ENCODE peak calls at places on chromosomes 1 and 21, in four cellular contexts. G is epithelial cell of esophagus, E is esophagus muscularis mucosa, X is A549. A is an unnamed sample.

GRCh38 chr1:58592521-58593134 is 15.6 kb upstream of the TACSTD2 start:
- DNase-seq in G (peak; percentile 98), E (no peak), X (peak; percentile 11), A (peak; percentile 94)

GRCh38 chr1:201491896-201492511 is 14.9 kb downstream of the CSRP1 start:
- DNase-seq in G (no peak), E (no peak), X (no peak), A (no peak)

GRCh38 chr1:203268901-203269653 is 36.2 kb upstream of the BTG2 start:
- DNase-seq in G (peak; percentile 85), E (peak; percentile 91), X (peak; percentile 76), A (peak; percentile 73)

GRCh38 chr1:9852410-9853301 is 28.9 kb upstream of the CLSTN1 start:
- DNase-seq in G (peak; percentile 84), E (no peak), X (no peak), A (peak; percentile 83)

GRCh38 chr1:31010081-31010989 is 55.2 kb downstream of the PUM1 start:
- DNase-seq in G (peak; percentile 70), E (no peak), X (no peak), A (peak; percentile 66)

GRCh38 chr1:171434717-171435346 is 50.5 kb upstream of the PRRC2C start:
- DNase-seq in G (peak; percentile 92), E (no peak), X (peak; percentile 10), A (peak; percentile 74)

GRCh38 chr1:42944207-42944928 is 14.3 kb downstream of the SLC2A1 start:
- DNase-seq in G (no peak), E (no peak), X (no peak), A (no peak)

GRCh38 chr1:41382531-41383090 is 21.4 kb downstream of the FOXO6 start:
- DNase-seq in G (no peak), E (no peak), X (peak; percentile 86), A (peak; percentile 47)

GRCh38 chr1:40857737-40858136 is 4.4 kb downstream of the CITED4 start:
- DNase-seq in G (peak; percentile 36), E (no peak), X (no peak), A (no peak)

GRCh38 chr1:235100124-235100801 is 28.4 kb downstream of the TOMM20 start:
- DNase-seq in G (no peak), E (no peak), X (no peak), A (no peak)

GRCh38 chr1:214943054-214943453 is 139.5 kb upstream of the KCNK2 start:
- DNase-seq in G (no peak), E (no peak), X (no peak), A (no peak)

GRCh38 chr1:48031676-48032075 is 34.5 kb upstream of the TRABD2B start:
- DNase-seq in G (peak; percentile 20), E (no peak), X (no peak), A (peak; percentile 6)

GRCh38 chr1:167052389-167052788 is 37.8 kb downstream of the GPA33 start:
- DNase-seq in G (peak; percentile 15), E (peak; percentile 89), X (peak; percentile 49), A (no peak)

GRCh38 chr1:179754031-179754624 is 11.0 kb downstream of the FAM163A start:
- DNase-seq in G (peak; percentile 46), E (no peak), X (no peak), A (peak; percentile 74)

GRCh38 chr1:966135-966602 is at the start of gene PLEKHN1:
- DNase-seq in G (peak; percentile 85), E (no peak), X (no peak), A (peak; percentile 28)

GRCh38 chr1:212218911-212219310 is 66.3 kb upstream of the PPP2R5A start:
- DNase-seq in G (no peak), E (no peak), X (no peak), A (peak; percentile 89)

GRCh38 chr1:24911651-24912144 is 18.4 kb downstream of the RUNX3 start:
- DNase-seq in G (no peak), E (no peak), X (no peak), A (no peak)

GRCh38 chr1:54016343-54017282 is 1.4 kb downstream of the LDLRAD1 start:
- DNase-seq in G (peak; percentile 94), E (peak; percentile 85), X (peak; percentile 70), A (peak; percentile 8)

GRCh38 chr1:164774413-164774812 is 215.4 kb downstream of the PBX1 start:
- DNase-seq in G (no peak), E (no peak), X (no peak), A (no peak)

GRCh38 chr1:21497466-21498061 is 11.7 kb upstream of the ALPL start:
- DNase-seq in G (no peak), E (no peak), X (no peak), A (no peak)

GRCh38 chr1:203124546-203125317 is 2.8 kb upstream of the ADORA1 start:
- DNase-seq in G (peak; percentile 46), E (no peak), X (no peak), A (no peak)

GRCh38 chr21:44557491-44558328 is 885 bp downstream of the KRTAP10-3 start:
- DNase-seq in G (no peak), E (peak; percentile 90), X (no peak), A (no peak)

GRCh38 chr1:29195875-29196274 is 14.2 kb upstream of the SRSF4 start:
- DNase-seq in G (no peak), E (no peak), X (no peak), A (peak; percentile 25)

GRCh38 chr1:226532553-226532952 is 16.0 kb upstream of the STUM start:
- DNase-seq in G (no peak), E (no peak), X (no peak), A (no peak)

GRCh38 chr1:174911626-174912025 is 88.1 kb upstream of the CACYBP start:
- DNase-seq in G (no peak), E (no peak), X (no peak), A (peak; percentile 47)

GRCh38 chr1:66333463-66334232 is 200.3 kb upstream of the SGIP1 start:
- DNase-seq in G (no peak), E (no peak), X (no peak), A (no peak)
- H3K4me3 ChIP-seq in G (peak overlapping the region; percentile 57), E (peak overlapping the region; percentile 58), X (peak overlapping the region; percentile 88), A (peak overlapping the region; percentile 80)

GRCh38 chr1:160519542-160520435 is 3.3 kb downstream of the SLAMF6 start:
- DNase-seq in G (peak; percentile 40), E (no peak), X (peak; percentile 23), A (no peak)
- TF ChIP-seq CTCF in G (no peak), E (no peak), X (no peak), A (no peak)

DNA sequence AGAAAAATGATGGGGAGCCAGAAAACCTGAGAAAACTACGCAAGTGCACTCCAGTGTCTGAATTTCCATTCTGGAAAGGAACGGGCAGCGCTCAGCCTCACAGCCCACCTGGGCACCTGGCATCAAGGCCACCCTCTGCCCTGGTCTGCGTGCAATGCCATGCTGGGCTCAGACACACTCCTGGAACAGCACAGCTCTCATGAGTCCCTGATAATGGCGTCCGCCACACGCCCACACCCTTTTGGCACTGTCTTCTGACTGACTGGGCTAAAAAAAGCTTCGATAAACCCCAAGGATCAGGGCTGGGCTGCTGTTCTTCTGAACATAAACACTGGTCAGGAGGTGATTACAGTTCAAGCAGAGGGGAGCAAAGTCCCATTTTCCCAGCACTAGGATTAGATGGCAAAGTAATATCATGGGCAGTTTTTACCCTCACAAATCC is 22.8 kb downstream of the RCAN1 start:
- DNase-seq in G (no peak), E (no peak), X (no peak), A (no peak)
- H3K4me3 ChIP-seq in G (no peak overlapping the region), E (peak overlapping the region; percentile 30), X (no peak overlapping the region), A (no peak overlapping the region)

GRCh38 chr1:233788687-233789086 is 115.8 kb upstream of the SLC35F3 start:
- DNase-seq in G (no peak), E (no peak), X (no peak), A (no peak)

GRCh38 chr1:233790662-233791371 is 113.7 kb upstream of the SLC35F3 start:
- DNase-seq in G (peak; percentile 79), E (no peak), X (peak; percentile 88), A (peak; percentile 67)

GRCh38 chr1:233790121-233790520 is 114.4 kb upstream of the SLC35F3 start:
- DNase-seq in G (no peak), E (no peak), X (no peak), A (no peak)

GRCh38 chr1:233791750-233792149 is 112.7 kb upstream of the SLC35F3 start:
- DNase-seq in G (no peak), E (no peak), X (no peak), A (no peak)

DNA sequence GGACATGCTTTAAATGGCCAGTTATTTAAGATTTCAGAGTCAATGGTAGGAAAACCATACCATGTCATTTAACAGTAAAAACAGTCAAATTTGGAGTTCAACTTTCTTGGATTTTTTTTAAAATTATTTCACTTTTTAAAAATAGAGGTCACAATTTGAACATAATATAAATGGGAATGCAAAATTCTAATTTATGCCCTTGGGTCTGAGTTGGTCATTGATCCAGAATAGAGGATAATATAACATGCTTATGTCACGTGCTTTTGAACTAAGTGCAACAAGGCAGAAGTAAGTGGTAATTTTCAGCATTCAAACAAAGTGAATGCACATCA is 113.1 kb upstream of the SLC35F3 start:
- DNase-seq in G (no peak), E (no peak), X (no peak), A (no peak)
- TF ChIP-seq CTCF in G (no peak), E (no peak), X (no peak), A (no peak)

GRCh38 chr1:111279144-111279543 is 11.5 kb upstream of the CHIA start:
- DNase-seq in G (no peak), E (no peak), X (no peak), A (no peak)
- H3K4me3 ChIP-seq in G (no peak overlapping the region), E (no peak overlapping the region), X (no peak overlapping the region), A (no peak overlapping the region)

A was measured in AG10803.